ENCODE peak calls at places on chromosomes 13 and 19, in nine cellular contexts. Q, K, S, N, C, T, J, P and R are unnamed samples.
A peak's percentile ranks its signal among the peaks of the same experiment; 100 is the strongest.

GRCh38 chr13:105518086-105518485 is 1017.4 kb downstream of the EFNB2 start:
- DNase-seq in Q (no peak), K (no peak), S (no peak), N (no peak), C (no peak), T (no peak), J (no peak), P (no peak), R (no peak)

GRCh38 chr19:35755550-35756371 is 1.1 kb downstream of the HSPB6 start:
- DNase-seq in Q (no peak), K (no peak), S (no peak), N (peak; percentile 98), C (peak; percentile 23), T (peak; percentile 80), J (peak; percentile 60), P (no peak), R (peak; percentile 38)

GRCh38 chr19:19053508-19054314 is 10.1 kb upstream of the SLC25A42 start:
- DNase-seq in Q (peak; percentile 53), K (no peak), S (peak; percentile 57), N (peak; percentile 79), C (peak; percentile 89), T (no peak), J (peak; percentile 70), P (no peak), R (peak; percentile 37)

GRCh38 chr13:32314271-32314967 is 744 bp downstream of the ZAR1L start:
- DNase-seq in Q (no peak), K (no peak), S (no peak), N (peak; percentile 78), C (no peak), T (no peak), J (peak; percentile 28), P (no peak), R (no peak)

GRCh38 chr19:51676566-51677083 is 16.5 kb upstream of the SPACA6 start:
- DNase-seq in Q (no peak), K (no peak), S (no peak), N (no peak), C (no peak), T (no peak), J (no peak), P (no peak), R (no peak)

GRCh38 chr13:32081591-32081990 is 50.0 kb downstream of the FRY start:
- DNase-seq in Q (no peak), K (no peak), S (no peak), N (no peak), C (no peak), T (no peak), J (no peak), P (no peak), R (no peak)

GRCh38 chr19:6713773-6714692 is 6.4 kb downstream of the C3 start:
- DNase-seq in Q (no peak), K (no peak), S (no peak), N (no peak), C (no peak), T (no peak), J (no peak), P (no peak), R (no peak)

GRCh38 chr19:29006057-29006735 is 206.8 kb downstream of the UQCRFS1 start:
- DNase-seq in Q (no peak), K (no peak), S (no peak), N (no peak), C (no peak), T (no peak), J (no peak), P (no peak), R (no peak)

GRCh38 chr19:15631817-15632216 is 8.9 kb upstream of the CYP4F3 start:
- DNase-seq in Q (no peak), K (no peak), S (no peak), N (no peak), C (peak; percentile 28), T (no peak), J (no peak), P (peak; percentile 3), R (no peak)

GRCh38 chr19:43395561-43395960 is 19.1 kb upstream of the TEX101 start:
- DNase-seq in Q (no peak), K (no peak), S (no peak), N (no peak), C (no peak), T (no peak), J (no peak), P (no peak), R (no peak)

GRCh38 chr13:70088926-70089325 is 18.7 kb upstream of the ATXN8OS start:
- DNase-seq in Q (no peak), K (no peak), S (no peak), N (no peak), C (peak; percentile 64), T (no peak), J (no peak), P (no peak), R (no peak)

GRCh38 chr19:13530720-13531119 is 24.4 kb upstream of the CACNA1A start:
- DNase-seq in Q (no peak), K (no peak), S (no peak), N (no peak), C (peak; percentile 31), T (no peak), J (no peak), P (no peak), R (no peak)
- H3K4me1 ChIP-seq in Q (no peaks in the 10 kb centered on the region), K (no peaks in the 10 kb centered on the region), S (no peaks in the 10 kb centered on the region), N (no peaks in the 10 kb centered on the region), C (no peaks in the 10 kb centered on the region), T (no peaks in the 10 kb centered on the region), J (no peaks in the 10 kb centered on the region), P (no peaks in the 10 kb centered on the region), R (no peaks in the 10 kb centered on the region)

GRCh38 chr19:46907880-46908279 is 47.1 kb downstream of the ARHGAP35 start:
- DNase-seq in Q (no peak), K (no peak), S (no peak), N (peak; percentile 80), C (no peak), T (no peak), J (no peak), P (no peak), R (no peak)

GRCh38 chr19:46913198-46913851 is 52.5 kb downstream of the ARHGAP35 start:
- DNase-seq in Q (peak; percentile 28), K (no peak), S (no peak), N (no peak), C (no peak), T (no peak), J (no peak), P (no peak), R (no peak)

GRCh38 chr19:46909356-46909755 is 48.6 kb downstream of the ARHGAP35 start:
- DNase-seq in Q (no peak), K (no peak), S (no peak), N (no peak), C (no peak), T (no peak), J (no peak), P (no peak), R (no peak)

GRCh38 chr19:46913852-46914430 is 53.1 kb downstream of the ARHGAP35 start:
- DNase-seq in Q (peak; percentile 64), K (no peak), S (no peak), N (no peak), C (no peak), T (no peak), J (no peak), P (peak; percentile 16), R (no peak)

GRCh38 chr19:46911456-46911855 is 50.7 kb downstream of the ARHGAP35 start:
- DNase-seq in Q (no peak), K (no peak), S (no peak), N (no peak), C (no peak), T (no peak), J (no peak), P (no peak), R (no peak)
- TF ChIP-seq POLR2AphosphoS5 in Q (no peak), K (no peak), S (no peak), N (no peak), C (no peak), T (no peak), J (no peak), P (no peak), R (no peak)

GRCh38 chr13:48246097-48246496 is 13.1 kb downstream of the ITM2B start:
- DNase-seq in Q (no peak), K (no peak), S (no peak), N (no peak), C (no peak), T (no peak), J (no peak), P (no peak), R (no peak)
- H3K4me1 ChIP-seq in Q (no peaks in the 10 kb centered on the region), K (no peaks in the 10 kb centered on the region), S (no peaks in the 10 kb centered on the region), N (peaks cover 44% of the 10 kb centered on the region), C (no peaks in the 10 kb centered on the region), T (peaks cover 4% of the 10 kb centered on the region), J (peaks cover 8% of the 10 kb centered on the region), P (no peaks in the 10 kb centered on the region), R (no peaks in the 10 kb centered on the region)

GRCh38 chr13:35990196-35990595 is 141.0 kb downstream of the DCLK1 start:
- DNase-seq in Q (no peak), K (no peak), S (no peak), N (no peak), C (peak; percentile 71), T (no peak), J (no peak), P (no peak), R (no peak)

GRCh38 chr13:35995136-35995535 is 136.0 kb downstream of the DCLK1 start:
- DNase-seq in Q (no peak), K (no peak), S (no peak), N (no peak), C (no peak), T (no peak), J (no peak), P (no peak), R (no peak)

GRCh38 chr13:35992964-35993363 is 138.2 kb downstream of the DCLK1 start:
- DNase-seq in Q (no peak), K (no peak), S (no peak), N (no peak), C (no peak), T (no peak), J (no peak), P (no peak), R (no peak)

GRCh38 chr13:35996360-35996759 is 134.8 kb downstream of the DCLK1 start:
- DNase-seq in Q (no peak), K (no peak), S (no peak), N (no peak), C (no peak), T (no peak), J (no peak), P (no peak), R (no peak)

DNA sequence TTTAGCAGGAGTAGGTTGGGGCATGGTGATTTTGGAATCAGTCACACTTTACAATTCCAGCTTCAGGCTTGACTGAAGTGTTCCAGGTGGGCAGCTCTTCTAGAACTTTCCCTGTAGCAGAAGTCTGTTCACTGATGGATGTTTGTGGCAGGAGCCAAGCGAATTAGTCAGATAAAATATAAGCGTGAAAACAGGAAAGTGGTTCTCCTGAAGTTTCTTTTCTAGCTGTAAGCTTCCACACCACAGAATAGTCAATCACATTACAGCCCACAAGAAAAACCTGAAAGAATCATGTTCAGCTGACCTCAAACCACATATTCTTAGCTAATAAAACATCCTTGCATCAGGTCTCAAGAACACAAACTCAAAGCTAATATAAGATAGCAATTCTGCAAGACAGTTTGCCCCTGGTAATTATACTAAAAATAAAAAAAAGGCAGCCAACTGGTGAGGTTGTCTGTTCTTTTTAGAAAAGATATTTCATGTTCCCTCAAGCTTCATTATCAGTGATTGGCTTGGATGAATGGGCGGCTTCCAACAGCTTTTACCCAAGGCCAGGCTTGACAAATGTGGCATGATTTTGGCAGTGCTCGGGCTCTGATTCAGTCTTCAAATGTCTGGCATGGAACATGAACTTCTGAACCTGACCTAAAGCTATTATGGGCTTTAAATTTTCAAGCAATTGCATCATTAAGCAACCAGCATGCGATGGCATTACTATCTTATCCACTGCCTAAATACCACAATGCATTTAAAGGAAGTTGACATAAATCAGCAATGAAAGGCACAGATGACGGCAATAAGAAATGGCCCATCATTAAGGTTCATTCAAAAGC is 136.8 kb downstream of the DCLK1 start:
- DNase-seq in Q (no peak), K (no peak), S (no peak), N (no peak), C (no peak), T (no peak), J (no peak), P (no peak), R (peak; percentile 68)
- TF ChIP-seq POLR2AphosphoS5 in Q (no peak), K (no peak), S (no peak), N (no peak), C (no peak), T (no peak), J (no peak), P (no peak), R (peak; percentile 53)